ENCODE peak calls at places on chromosomes 11 and 22, in eight cellular contexts. J is sigmoid colon, Z is lower leg skin, O is NCI-H774, B is mucosa of descending colon, T is progenitor cell of endocrine pancreas, E is HepG2, D is MCF 10A. A is an unnamed sample.

GRCh38 chr11:66744485-66745355 is 15.7 kb upstream of the SPTBN2 start:
- DNase-seq in J (peak; percentile 89), Z (peak; percentile 96), O (peak; percentile 89), B (peak; percentile 91), T (peak; percentile 84), E (peak; percentile 58), D (peak; percentile 91), A (peak; percentile 70)

GRCh38 chr11:1462576-1462975 is 24.0 kb downstream of the MOB2 start:
- DNase-seq in J (no peak), Z (no peak), O (no peak), B (no peak), T (no peak), E (no peak), D (no peak), A (no peak)

GRCh38 chr11:59112494-59112893 is 5.5 kb downstream of the FAM111B start:
- DNase-seq in J (no peak), Z (no peak), O (no peak), B (no peak), T (no peak), E (no peak), D (no peak), A (no peak)

GRCh38 chr22:45179276-45180049 is 15.7 kb downstream of the NUP50 start:
- DNase-seq in J (no peak), Z (peak; percentile 82), O (no peak), B (no peak), T (no peak), E (no peak), D (no peak), A (no peak)

GRCh38 chr22:19178065-19178658 is 374 bp downstream of the SLC25A1 start:
- DNase-seq in J (peak; percentile 80), Z (no peak), O (peak; percentile 52), B (peak; percentile 84), T (peak; percentile 48), E (peak; percentile 21), D (peak; percentile 41), A (no peak)

GRCh38 chr22:31082606-31083376 is 1.7 kb downstream of the SMTN start:
- DNase-seq in J (peak; percentile 94), Z (peak; percentile 93), O (no peak), B (peak; percentile 86), T (no peak), E (peak; percentile 60), D (peak; percentile 68), A (peak; percentile 83)

GRCh38 chr11:65116370-65117205 is 913 bp downstream of the ZNHIT2 start:
- DNase-seq in J (peak; percentile 70), Z (no peak), O (peak; percentile 23), B (peak; percentile 81), T (no peak), E (no peak), D (peak; percentile 50), A (no peak)

GRCh38 chr11:32466279-32466915 is 31.1 kb upstream of the WT1 start:
- DNase-seq in J (no peak), Z (no peak), O (no peak), B (no peak), T (no peak), E (no peak), D (no peak), A (no peak)

GRCh38 chr11:10076458-10077141 is 217.4 kb downstream of the SBF2 start:
- DNase-seq in J (peak; percentile 78), Z (no peak), O (no peak), B (no peak), T (no peak), E (peak; percentile 19), D (peak; percentile 46), A (no peak)

GRCh38 chr11:65891180-65892136 is 985 bp downstream of the CCDC85B start:
- DNase-seq in J (peak; percentile 81), Z (peak; percentile 91), O (no peak), B (peak; percentile 71), T (no peak), E (peak; percentile 78), D (peak; percentile 41), A (no peak)

GRCh38 chr11:123628936-123629683 is 25.3 kb downstream of the SCN3B start:
- DNase-seq in J (peak; percentile 78), Z (no peak), O (no peak), B (no peak), T (no peak), E (no peak), D (no peak), A (peak; percentile 65)

GRCh38 chr11:134244593-134244992 is 8.6 kb downstream of the THYN1 start:
- DNase-seq in J (no peak), Z (no peak), O (no peak), B (no peak), T (no peak), E (peak; percentile 35), D (peak; percentile 18), A (no peak)

GRCh38 chr22:37852418-37852817 is 3.2 kb downstream of the EIF3L start:
- DNase-seq in J (no peak), Z (no peak), O (no peak), B (no peak), T (no peak), E (no peak), D (no peak), A (no peak)

GRCh38 chr11:59866397-59866796 is at the start of gene TCN1:
- DNase-seq in J (no peak), Z (no peak), O (no peak), B (no peak), T (no peak), E (no peak), D (peak; percentile 67), A (no peak)

GRCh38 chr11:24588075-24588474 is 91.2 kb downstream of the LUZP2 start:
- DNase-seq in J (no peak), Z (no peak), O (no peak), B (no peak), T (no peak), E (no peak), D (peak; percentile 1), A (no peak)

GRCh38 chr11:64591257-64592233 is 525 bp downstream of the SLC22A12 start:
- DNase-seq in J (peak; percentile 49), Z (no peak), O (no peak), B (peak; percentile 34), T (no peak), E (no peak), D (no peak), A (no peak)

GRCh38 chr11:61776561-61777075 is 15.8 kb downstream of the TMEM258 start:
- DNase-seq in J (no peak), Z (no peak), O (no peak), B (peak; percentile 64), T (no peak), E (peak; percentile 59), D (peak; percentile 59), A (no peak)

GRCh38 chr22:26890870-26891269 is 233.5 kb downstream of the MIAT start:
- DNase-seq in J (no peak), Z (no peak), O (no peak), B (no peak), T (no peak), E (no peak), D (no peak), A (peak; percentile 38)

GRCh38 chr22:24938741-24939341 is 7.7 kb downstream of the LHFPL7 start:
- DNase-seq in J (no peak), Z (no peak), O (peak; percentile 17), B (no peak), T (no peak), E (peak; percentile 49), D (peak; percentile 73), A (no peak)

GRCh38 chr11:92838655-92839334 is 130.7 kb upstream of the MTNR1B start:
- DNase-seq in J (no peak), Z (no peak), O (peak; percentile 17), B (no peak), T (no peak), E (no peak), D (no peak), A (no peak)

GRCh38 chr11:1619449-1619848 is 2.5 kb downstream of the KRTAP5-4 start:
- DNase-seq in J (peak; percentile 30), Z (no peak), O (no peak), B (no peak), T (no peak), E (no peak), D (no peak), A (no peak)

GRCh38 chr22:24247564-24248344 is 2.9 kb upstream of the GGT5 start:
- DNase-seq in J (peak; percentile 98), Z (peak; percentile 98), O (no peak), B (peak; percentile 86), T (peak; percentile 82), E (peak; percentile 66), D (peak; percentile 99), A (peak; percentile 98)

GRCh38 chr22:29751139-29751538 is 15.7 kb downstream of the ZMAT5 start:
- DNase-seq in J (no peak), Z (no peak), O (no peak), B (no peak), T (no peak), E (peak; percentile 45), D (no peak), A (no peak)

GRCh38 chr11:117976445-117976844 is 9.7 kb upstream of the IL10RA start:
- DNase-seq in J (no peak), Z (no peak), O (no peak), B (no peak), T (no peak), E (no peak), D (no peak), A (no peak)

GRCh38 chr22:28801845-28802594 is 1.7 kb upstream of the XBP1 start:
- DNase-seq in J (no peak), Z (no peak), O (no peak), B (no peak), T (no peak), E (peak; percentile 87), D (no peak), A (no peak)

GRCh38 chr11:24239016-24239720 is 257.7 kb upstream of the LUZP2 start:
- DNase-seq in J (no peak), Z (no peak), O (no peak), B (no peak), T (no peak), E (no peak), D (no peak), A (no peak)

GRCh38 chr11:111344032-111344431 is 35.0 kb downstream of the POU2AF1 start:
- DNase-seq in J (peak; percentile 93), Z (no peak), O (no peak), B (no peak), T (no peak), E (no peak), D (peak; percentile 88), A (peak; percentile 69)

GRCh38 chr22:35892192-35892591 is 136.4 kb downstream of the RBFOX2 start:
- DNase-seq in J (no peak), Z (no peak), O (no peak), B (no peak), T (no peak), E (no peak), D (peak; percentile 72), A (no peak)

GRCh38 chr11:67700141-67700540 is 25.7 kb upstream of the ALDH3B2 start:
- DNase-seq in J (no peak), Z (no peak), O (no peak), B (no peak), T (no peak), E (no peak), D (no peak), A (no peak)

GRCh38 chr11:87266751-87267150 is 229.0 kb downstream of the TMEM135 start:
- DNase-seq in J (no peak), Z (no peak), O (no peak), B (no peak), T (no peak), E (no peak), D (peak; percentile 91), A (no peak)

GRCh38 chr11:9821008-9821752 is 157.3 kb downstream of the SWAP70 start:
- DNase-seq in J (no peak), Z (no peak), O (no peak), B (no peak), T (no peak), E (no peak), D (no peak), A (no peak)

GRCh38 chr22:46175631-46176030 is 25.3 kb downstream of the PPARA start:
- DNase-seq in J (no peak), Z (no peak), O (no peak), B (no peak), T (no peak), E (no peak), D (no peak), A (no peak)

GRCh38 chr11:119298726-119299125 is 18.2 kb downstream of the MCAM start:
- DNase-seq in J (peak; percentile 78), Z (no peak), O (no peak), B (no peak), T (no peak), E (no peak), D (no peak), A (no peak)

GRCh38 chr11:61955031-61955415 is 4.9 kb downstream of the BEST1 start:
- DNase-seq in J (peak; percentile 90), Z (peak; percentile 93), O (no peak), B (peak; percentile 76), T (no peak), E (peak; percentile 59), D (peak; percentile 81), A (peak; percentile 83)